ENCODE peak calls at places on chromosomes 4 and X, in seven cellular contexts. One of them, this sample, is unnamed.

GRCh38 chr4:10192331-10192730 is 75.7 kb upstream of the WDR1 start:
- DNase-seq in CD4-positive, alpha-beta T cell: no peak
- DNase-seq in colonic mucosa: peak; percentile 14
- DNase-seq in heart right ventricle: no peak
- DNase-seq in heart left ventricle: no peak
- DNase-seq in cardiac muscle cell: no peak
- DNase-seq in K562: no peak
- DNase-seq in this sample: no peak

GRCh38 chr4:153466637-153467153 is 535 bp downstream of the TMEM131L start:
- DNase-seq in CD4-positive, alpha-beta T cell: no peak
- DNase-seq in K562: no peak
- DNase-seq in heart right ventricle: peak; percentile 21
- DNase-seq in colonic mucosa: no peak
- DNase-seq in heart left ventricle: peak; percentile 32
- DNase-seq in cardiac muscle cell: peak; percentile 57
- DNase-seq in this sample: no peak

GRCh38 chrX:20547649-20548051 is 280.9 kb upstream of the RPS6KA3 start:
- DNase-seq in heart left ventricle: no peak
- DNase-seq in cardiac muscle cell: no peak
- DNase-seq in K562: no peak
- DNase-seq in heart right ventricle: no peak
- DNase-seq in colonic mucosa: peak; percentile 64
- DNase-seq in CD4-positive, alpha-beta T cell: no peak
- DNase-seq in this sample: no peak

GRCh38 chrX:66200855-66201795 is 37.1 kb downstream of the HEPH start:
- DNase-seq in cardiac muscle cell: no peak
- DNase-seq in CD4-positive, alpha-beta T cell: no peak
- DNase-seq in K562: no peak
- DNase-seq in heart left ventricle: no peak
- DNase-seq in colonic mucosa: peak; percentile 41
- DNase-seq in heart right ventricle: no peak
- DNase-seq in this sample: no peak

GRCh38 chr4:156084312-156084811 is 130.7 kb upstream of the CTSO start:
- DNase-seq in CD4-positive, alpha-beta T cell: no peak
- DNase-seq in heart right ventricle: no peak
- DNase-seq in heart left ventricle: no peak
- DNase-seq in K562: no peak
- DNase-seq in colonic mucosa: no peak
- DNase-seq in cardiac muscle cell: no peak
- DNase-seq in this sample: no peak

GRCh38 chr4:130563185-130563890 is 1467.4 kb downstream of the C4orf33 start:
- DNase-seq in colonic mucosa: peak; percentile 16
- DNase-seq in CD4-positive, alpha-beta T cell: no peak
- DNase-seq in heart left ventricle: peak; percentile 27
- DNase-seq in heart right ventricle: peak; percentile 20
- DNase-seq in cardiac muscle cell: peak; percentile 42
- DNase-seq in K562: no peak
- DNase-seq in this sample: no peak

GRCh38 chr4:173092003-173092402 is 76.6 kb upstream of the GALNT7 start:
- DNase-seq in CD4-positive, alpha-beta T cell: no peak
- DNase-seq in heart right ventricle: no peak
- DNase-seq in colonic mucosa: no peak
- DNase-seq in K562: peak; percentile 19
- DNase-seq in heart left ventricle: no peak
- DNase-seq in cardiac muscle cell: no peak
- DNase-seq in this sample: no peak

GRCh38 chr4:16450724-16451123 is 224.5 kb upstream of the TAPT1 start:
- DNase-seq in CD4-positive, alpha-beta T cell: no peak
- DNase-seq in heart left ventricle: no peak
- DNase-seq in cardiac muscle cell: no peak
- DNase-seq in colonic mucosa: no peak
- DNase-seq in K562: no peak
- DNase-seq in heart right ventricle: no peak
- DNase-seq in this sample: no peak

GRCh38 chr4:82561745-82562552 is at the start of gene TMEM150C:
- DNase-seq in heart right ventricle: peak; percentile 34
- DNase-seq in CD4-positive, alpha-beta T cell: no peak
- DNase-seq in K562: no peak
- DNase-seq in cardiac muscle cell: peak; percentile 78
- DNase-seq in heart left ventricle: peak; percentile 49
- DNase-seq in colonic mucosa: peak; percentile 26
- DNase-seq in this sample: no peak

GRCh38 chr4:80295331-80295730 is 28.9 kb downstream of the FGF5 start:
- DNase-seq in heart right ventricle: no peak
- DNase-seq in colonic mucosa: no peak
- DNase-seq in heart left ventricle: no peak
- DNase-seq in CD4-positive, alpha-beta T cell: no peak
- DNase-seq in K562: no peak
- DNase-seq in cardiac muscle cell: no peak
- DNase-seq in this sample: no peak

GRCh38 chrX:148947399-148948025 is 447.1 kb downstream of the AFF2 start:
- DNase-seq in cardiac muscle cell: no peak
- DNase-seq in K562: no peak
- DNase-seq in heart right ventricle: no peak
- DNase-seq in colonic mucosa: no peak
- DNase-seq in heart left ventricle: no peak
- DNase-seq in CD4-positive, alpha-beta T cell: no peak
- DNase-seq in this sample: no peak

GRCh38 chr4:183106839-183107238 is 7.8 kb downstream of the WWC2 start:
- DNase-seq in CD4-positive, alpha-beta T cell: no peak
- DNase-seq in heart right ventricle: no peak
- DNase-seq in colonic mucosa: no peak
- DNase-seq in K562: no peak
- DNase-seq in heart left ventricle: no peak
- DNase-seq in cardiac muscle cell: no peak
- DNase-seq in this sample: no peak

GRCh38 chrX:31420711-31421151 is 348.9 kb upstream of the FTHL17 start:
- DNase-seq in cardiac muscle cell: no peak
- DNase-seq in colonic mucosa: no peak
- DNase-seq in K562: no peak
- DNase-seq in CD4-positive, alpha-beta T cell: no peak
- DNase-seq in heart right ventricle: no peak
- DNase-seq in heart left ventricle: no peak
- DNase-seq in this sample: no peak

GRCh38 chrX:41526925-41527324 is 79.8 kb downstream of the NYX start:
- DNase-seq in K562: no peak
- DNase-seq in heart left ventricle: no peak
- DNase-seq in colonic mucosa: no peak
- DNase-seq in heart right ventricle: no peak
- DNase-seq in cardiac muscle cell: no peak
- DNase-seq in CD4-positive, alpha-beta T cell: no peak
- DNase-seq in this sample: no peak

GRCh38 chr4:65805936-65806335 is 135.6 kb upstream of the EPHA5 start:
- DNase-seq in heart left ventricle: no peak
- DNase-seq in cardiac muscle cell: no peak
- DNase-seq in K562: no peak
- DNase-seq in CD4-positive, alpha-beta T cell: no peak
- DNase-seq in heart right ventricle: no peak
- DNase-seq in colonic mucosa: no peak
- DNase-seq in this sample: no peak

GRCh38 chrX:87679849-87680248 is 162.2 kb downstream of the KLHL4 start:
- DNase-seq in cardiac muscle cell: no peak
- DNase-seq in heart left ventricle: no peak
- DNase-seq in CD4-positive, alpha-beta T cell: no peak
- DNase-seq in colonic mucosa: no peak
- DNase-seq in K562: no peak
- DNase-seq in heart right ventricle: no peak
- DNase-seq in this sample: no peak

GRCh38 chr4:113784497-113785254 is 23.1 kb upstream of the CAMK2D start:
- DNase-seq in cardiac muscle cell: no peak
- DNase-seq in K562: no peak
- DNase-seq in heart right ventricle: no peak
- DNase-seq in heart left ventricle: no peak
- DNase-seq in CD4-positive, alpha-beta T cell: no peak
- DNase-seq in colonic mucosa: no peak
- DNase-seq in this sample: no peak

GRCh38 chrX:31266172-31267076 is 194.6 kb upstream of the FTHL17 start:
- DNase-seq in cardiac muscle cell: peak; percentile 72
- DNase-seq in heart left ventricle: peak; percentile 63
- DNase-seq in heart right ventricle: peak; percentile 49
- DNase-seq in CD4-positive, alpha-beta T cell: no peak
- DNase-seq in K562: peak; percentile 63
- DNase-seq in colonic mucosa: peak; percentile 60
- DNase-seq in this sample: no peak

GRCh38 chrX:9611436-9612145 is 146.7 kb downstream of the TBL1X start:
- DNase-seq in cardiac muscle cell: no peak
- DNase-seq in heart right ventricle: no peak
- DNase-seq in colonic mucosa: no peak
- DNase-seq in heart left ventricle: no peak
- DNase-seq in CD4-positive, alpha-beta T cell: no peak
- DNase-seq in K562: no peak
- DNase-seq in this sample: no peak

GRCh38 chr4:148071009-148071408 is 339.1 kb downstream of the ARHGAP10 start:
- DNase-seq in cardiac muscle cell: no peak
- DNase-seq in CD4-positive, alpha-beta T cell: no peak
- DNase-seq in heart left ventricle: no peak
- DNase-seq in colonic mucosa: no peak
- DNase-seq in K562: no peak
- DNase-seq in heart right ventricle: no peak
- DNase-seq in this sample: no peak

GRCh38 chr4:42142586-42142985 is 9.9 kb downstream of the BEND4 start:
- DNase-seq in colonic mucosa: no peak
- DNase-seq in heart right ventricle: no peak
- DNase-seq in cardiac muscle cell: no peak
- DNase-seq in heart left ventricle: no peak
- DNase-seq in CD4-positive, alpha-beta T cell: no peak
- DNase-seq in K562: no peak
- DNase-seq in this sample: no peak

GRCh38 chr4:186765138-186765537 is 41.5 kb upstream of the FAT1 start:
- DNase-seq in cardiac muscle cell: no peak
- DNase-seq in heart right ventricle: no peak
- DNase-seq in K562: peak; percentile 55
- DNase-seq in colonic mucosa: peak; percentile 82
- DNase-seq in CD4-positive, alpha-beta T cell: no peak
- DNase-seq in heart left ventricle: no peak
- DNase-seq in this sample: no peak

GRCh38 chr4:156888762-156889161 is 82.8 kb downstream of the PDGFC start:
- DNase-seq in cardiac muscle cell: no peak
- DNase-seq in CD4-positive, alpha-beta T cell: no peak
- DNase-seq in heart right ventricle: no peak
- DNase-seq in heart left ventricle: no peak
- DNase-seq in K562: no peak
- DNase-seq in colonic mucosa: no peak
- DNase-seq in this sample: no peak

GRCh38 chrX:42952621-42953020 is 174.7 kb upstream of the PPP1R2C start:
- DNase-seq in colonic mucosa: no peak
- DNase-seq in heart left ventricle: no peak
- DNase-seq in cardiac muscle cell: no peak
- DNase-seq in CD4-positive, alpha-beta T cell: no peak
- DNase-seq in K562: no peak
- DNase-seq in heart right ventricle: no peak
- DNase-seq in this sample: no peak

GRCh38 chrX:129786210-129786651 is 6.5 kb downstream of the SASH3 start:
- DNase-seq in colonic mucosa: no peak
- DNase-seq in cardiac muscle cell: no peak
- DNase-seq in heart left ventricle: no peak
- DNase-seq in CD4-positive, alpha-beta T cell: no peak
- DNase-seq in K562: no peak
- DNase-seq in heart right ventricle: no peak
- DNase-seq in this sample: no peak

DNA sequence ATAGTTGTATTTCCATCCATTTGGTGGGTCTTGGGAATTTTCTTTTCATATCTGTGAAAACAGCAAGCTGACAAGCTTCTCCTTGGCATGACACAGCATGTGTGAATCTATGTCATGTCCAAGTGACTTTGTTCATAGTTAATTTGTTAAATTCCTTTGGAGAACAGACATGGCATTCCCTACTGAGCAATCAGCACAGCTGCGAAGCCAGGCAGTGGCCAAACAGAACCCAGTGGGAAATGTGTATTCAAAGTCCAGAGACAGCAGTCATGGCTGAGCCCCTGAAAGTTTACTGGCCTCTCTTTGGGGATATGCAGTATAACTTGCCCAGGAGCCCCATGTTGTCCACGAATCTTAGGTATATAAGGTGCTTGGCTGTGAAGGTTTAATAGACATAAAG is 474.7 kb downstream of the NKX6-1 start:
- DNase-seq in heart left ventricle: no peak
- DNase-seq in heart right ventricle: no peak
- DNase-seq in K562: no peak
- DNase-seq in CD4-positive, alpha-beta T cell: no peak
- DNase-seq in colonic mucosa: no peak
- DNase-seq in cardiac muscle cell: no peak
- DNase-seq in this sample: no peak
- TF ChIP-seq CTCF in heart left ventricle: no peak
- TF ChIP-seq CTCF in heart right ventricle: no peak
- TF ChIP-seq CTCF in K562: no peak
- TF ChIP-seq CTCF in CD4-positive, alpha-beta T cell: no peak
- TF ChIP-seq CTCF in colonic mucosa: no peak
- TF ChIP-seq CTCF in cardiac muscle cell: no peak
- TF ChIP-seq CTCF in this sample: no peak

DNA sequence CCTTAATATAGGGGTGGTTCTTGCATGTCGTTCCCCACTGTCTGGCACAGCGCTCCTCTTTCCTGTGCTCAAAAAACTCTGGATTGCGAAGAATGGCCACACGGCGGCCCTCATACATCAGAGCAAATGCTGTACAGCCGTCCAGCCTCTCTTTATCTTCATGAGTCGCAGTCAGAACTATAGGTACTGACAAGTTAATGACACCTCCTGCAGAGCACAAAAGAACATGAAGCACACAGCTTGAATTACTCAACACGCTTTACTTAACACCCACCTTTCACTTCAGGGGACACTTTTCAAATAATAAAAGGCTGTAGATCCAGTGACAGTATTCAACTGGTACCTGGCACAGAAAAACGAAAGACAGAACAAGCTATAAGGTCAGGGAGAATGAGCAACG is 65.3 kb downstream of the PAPSS1 start:
- DNase-seq in colonic mucosa: no peak
- DNase-seq in CD4-positive, alpha-beta T cell: no peak
- DNase-seq in heart right ventricle: no peak
- DNase-seq in cardiac muscle cell: peak; percentile 46
- DNase-seq in heart left ventricle: no peak
- DNase-seq in K562: no peak
- DNase-seq in this sample: no peak
- TF ChIP-seq CTCF in colonic mucosa: no peak
- TF ChIP-seq CTCF in CD4-positive, alpha-beta T cell: no peak
- TF ChIP-seq CTCF in heart right ventricle: no peak
- TF ChIP-seq CTCF in cardiac muscle cell: no peak
- TF ChIP-seq CTCF in heart left ventricle: no peak
- TF ChIP-seq CTCF in K562: peak; percentile 30
- TF ChIP-seq CTCF in this sample: no peak

DNA sequence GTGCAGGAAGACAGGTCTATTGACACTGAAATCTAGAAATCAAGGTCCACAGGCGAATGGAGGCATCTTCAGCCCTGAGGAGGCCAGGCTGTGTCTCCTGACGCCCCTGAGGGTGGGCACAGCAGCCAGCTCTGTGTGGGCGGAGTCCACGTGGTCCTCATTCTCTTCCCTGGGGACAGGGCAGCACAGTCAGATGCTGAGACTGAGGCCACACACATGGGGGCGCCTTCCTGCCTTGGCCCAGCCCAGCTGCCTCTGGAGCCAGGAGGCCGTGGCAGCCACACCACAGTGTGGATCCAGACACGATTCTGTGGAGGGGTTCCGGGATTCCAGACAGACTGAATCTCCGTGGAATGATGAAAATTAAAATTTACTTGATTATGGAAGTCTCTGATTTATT is 20.8 kb downstream of the FGFR3 start:
- DNase-seq in K562: no peak
- DNase-seq in CD4-positive, alpha-beta T cell: no peak
- DNase-seq in heart right ventricle: no peak
- DNase-seq in colonic mucosa: no peak
- DNase-seq in heart left ventricle: no peak
- DNase-seq in cardiac muscle cell: no peak
- DNase-seq in this sample: no peak
- TF ChIP-seq CTCF in K562: peak; percentile 37
- TF ChIP-seq CTCF in CD4-positive, alpha-beta T cell: no peak
- TF ChIP-seq CTCF in heart right ventricle: no peak
- TF ChIP-seq CTCF in colonic mucosa: no peak
- TF ChIP-seq CTCF in heart left ventricle: no peak
- TF ChIP-seq CTCF in cardiac muscle cell: peak; percentile 9
- TF ChIP-seq CTCF in this sample: no peak

GRCh38 chrX:95949588-95949987 is 735.1 kb upstream of the DIAPH2 start:
- DNase-seq in heart left ventricle: no peak
- DNase-seq in cardiac muscle cell: no peak
- DNase-seq in CD4-positive, alpha-beta T cell: no peak
- DNase-seq in colonic mucosa: no peak
- DNase-seq in K562: no peak
- DNase-seq in heart right ventricle: no peak
- DNase-seq in this sample: no peak
- TF ChIP-seq CTCF in heart left ventricle: no peak
- TF ChIP-seq CTCF in cardiac muscle cell: no peak
- TF ChIP-seq CTCF in CD4-positive, alpha-beta T cell: no peak
- TF ChIP-seq CTCF in colonic mucosa: no peak
- TF ChIP-seq CTCF in K562: no peak
- TF ChIP-seq CTCF in heart right ventricle: no peak
- TF ChIP-seq CTCF in this sample: no peak

This sample was measured in CD14-positive monocyte.